ENCODE peak calls at places on chromosomes 13 and 19, in five cellular contexts. One of them, this sample, is unnamed.

GRCh38 chr13:34942732-34943674 is 933 bp downstream of the NBEA start:
- DNase-seq in neuronal stem cell: peak; percentile 52
- DNase-seq in hepatocyte: peak; percentile 34
- DNase-seq in uterus: peak; percentile 18
- DNase-seq in tibial artery: peak; percentile 65
- DNase-seq in this sample: peak; percentile 1

GRCh38 chr19:39871362-39871761 is 25.2 kb upstream of the FBL start:
- DNase-seq in tibial artery: no peak
- DNase-seq in hepatocyte: no peak
- DNase-seq in uterus: no peak
- DNase-seq in neuronal stem cell: no peak
- DNase-seq in this sample: no peak

GRCh38 chr19:54001496-54001895 is 10.1 kb downstream of the CACNG6 start:
- DNase-seq in uterus: no peak
- DNase-seq in hepatocyte: no peak
- DNase-seq in tibial artery: no peak
- DNase-seq in neuronal stem cell: no peak
- DNase-seq in this sample: no peak

GRCh38 chr19:23774156-23774971 is 15.7 kb upstream of the ZNF681 start:
- DNase-seq in neuronal stem cell: no peak
- DNase-seq in hepatocyte: peak; percentile 23
- DNase-seq in tibial artery: no peak
- DNase-seq in uterus: no peak
- DNase-seq in this sample: no peak

GRCh38 chr19:3006075-3006767 is 22.9 kb downstream of the TLE2 start:
- DNase-seq in hepatocyte: no peak
- DNase-seq in tibial artery: no peak
- DNase-seq in neuronal stem cell: no peak
- DNase-seq in uterus: no peak
- DNase-seq in this sample: no peak

GRCh38 chr19:11381535-11382369 is 2.4 kb downstream of the EPOR start:
- DNase-seq in tibial artery: peak; percentile 83
- DNase-seq in hepatocyte: peak; percentile 77
- DNase-seq in uterus: peak; percentile 64
- DNase-seq in neuronal stem cell: peak; percentile 83
- DNase-seq in this sample: peak; percentile 91

GRCh38 chr19:58562126-58563033 is 4.0 kb upstream of the UBE2M start:
- DNase-seq in uterus: no peak
- DNase-seq in hepatocyte: peak; percentile 27
- DNase-seq in neuronal stem cell: no peak
- DNase-seq in tibial artery: peak; percentile 74
- DNase-seq in this sample: peak; percentile 51

GRCh38 chr19:47097396-47098217 is 16.0 kb downstream of the ZC3H4 start:
- DNase-seq in tibial artery: peak; percentile 92
- DNase-seq in uterus: no peak
- DNase-seq in neuronal stem cell: no peak
- DNase-seq in hepatocyte: no peak
- DNase-seq in this sample: peak; percentile 26

GRCh38 chr19:6478815-6479214 is 2.8 kb downstream of the DENND1C start:
- DNase-seq in hepatocyte: no peak
- DNase-seq in tibial artery: no peak
- DNase-seq in neuronal stem cell: no peak
- DNase-seq in uterus: no peak
- DNase-seq in this sample: no peak

GRCh38 chr13:52118595-52118994 is 10.3 kb downstream of the NEK5 start:
- DNase-seq in neuronal stem cell: no peak
- DNase-seq in tibial artery: no peak
- DNase-seq in hepatocyte: no peak
- DNase-seq in uterus: no peak
- DNase-seq in this sample: no peak

GRCh38 chr13:30026093-30026492 is 175.7 kb upstream of the UBL3 start:
- DNase-seq in tibial artery: no peak
- DNase-seq in uterus: no peak
- DNase-seq in hepatocyte: no peak
- DNase-seq in neuronal stem cell: no peak
- DNase-seq in this sample: no peak

DNA sequence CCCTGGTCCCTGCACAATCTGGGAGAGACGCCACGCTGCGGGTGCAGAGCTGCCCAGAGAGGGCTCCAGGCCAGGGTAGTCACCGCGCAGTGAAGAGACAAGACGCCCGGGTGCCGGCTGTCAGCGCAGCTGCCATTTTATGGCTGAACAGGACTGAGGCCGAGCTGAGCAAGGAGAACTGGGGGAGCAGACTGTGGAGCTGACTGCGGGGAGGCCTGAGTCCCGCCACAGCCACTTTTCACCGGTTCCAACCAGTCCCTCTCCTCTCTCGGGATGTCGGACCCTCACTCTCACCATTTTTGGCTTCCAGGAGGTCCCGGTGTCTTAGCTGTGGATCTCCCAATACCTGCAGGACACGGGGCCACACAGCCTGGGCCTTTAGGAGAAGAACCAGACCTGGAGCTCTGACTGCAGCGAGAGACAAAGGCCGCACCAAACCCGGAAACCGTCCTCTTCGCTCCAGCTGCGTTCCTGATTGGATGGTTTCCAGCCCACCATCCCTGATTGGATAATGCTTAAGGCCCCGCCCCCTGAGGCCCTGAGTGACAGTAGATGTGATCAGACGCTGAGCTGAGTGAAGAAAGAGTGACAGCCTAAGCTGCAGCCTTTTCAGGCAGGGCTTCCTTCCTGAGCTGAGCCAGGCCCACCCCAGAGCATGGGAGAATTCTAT is at the start of gene ZNF626:
- DNase-seq in neuronal stem cell: peak; percentile 98
- DNase-seq in hepatocyte: peak; percentile 98
- DNase-seq in tibial artery: peak; percentile 98
- DNase-seq in uterus: peak; percentile 96
- DNase-seq in this sample: peak; percentile 62
- H3K9me3 ChIP-seq in neuronal stem cell: peaks cover 59% of the 10 kb centered on the region
- H3K9me3 ChIP-seq in hepatocyte: peaks cover 24% of the 10 kb centered on the region
- H3K9me3 ChIP-seq in tibial artery: no peaks in the 10 kb centered on the region
- H3K9me3 ChIP-seq in uterus: no peaks in the 10 kb centered on the region
- H3K9me3 ChIP-seq in this sample: peaks cover 9% of the 10 kb centered on the region

GRCh38 chr19:57374179-57374578 is 10.8 kb downstream of the TRAPPC2B start:
- DNase-seq in neuronal stem cell: no peak
- DNase-seq in uterus: no peak
- DNase-seq in tibial artery: no peak
- DNase-seq in hepatocyte: no peak
- DNase-seq in this sample: no peak
- H3K9me3 ChIP-seq in neuronal stem cell: peaks cover 41% of the 10 kb centered on the region
- H3K9me3 ChIP-seq in uterus: peaks cover 4% of the 10 kb centered on the region
- H3K9me3 ChIP-seq in tibial artery: peaks cover 43% of the 10 kb centered on the region
- H3K9me3 ChIP-seq in hepatocyte: no peaks in the 10 kb centered on the region
- H3K9me3 ChIP-seq in this sample: peaks cover 20% of the 10 kb centered on the region

DNA sequence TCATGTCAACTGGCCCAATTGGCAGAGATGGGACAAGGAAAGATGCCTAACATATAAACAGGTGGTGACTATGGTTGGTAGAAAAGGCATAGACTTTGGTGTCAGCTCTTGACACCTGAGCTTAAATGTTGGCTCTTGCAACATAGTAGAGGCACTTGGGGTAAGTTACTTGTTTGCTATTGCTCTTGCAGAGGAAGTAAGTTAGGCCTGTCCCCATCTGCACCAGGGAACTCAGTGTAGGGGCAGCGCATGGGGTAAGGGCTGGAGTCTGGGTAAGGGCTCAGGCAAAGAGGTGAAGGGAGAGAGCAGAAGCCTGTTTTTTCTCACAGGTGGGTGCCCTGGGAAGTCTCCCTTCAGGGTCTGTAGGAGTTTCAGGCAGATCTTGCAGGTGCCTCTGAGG is 27.6 kb downstream of the ERICH6B start:
- DNase-seq in neuronal stem cell: no peak
- DNase-seq in tibial artery: no peak
- DNase-seq in uterus: no peak
- DNase-seq in hepatocyte: no peak
- DNase-seq in this sample: no peak
- H3K9me3 ChIP-seq in neuronal stem cell: no peaks in the 10 kb centered on the region
- H3K9me3 ChIP-seq in tibial artery: no peaks in the 10 kb centered on the region
- H3K9me3 ChIP-seq in uterus: no peaks in the 10 kb centered on the region
- H3K9me3 ChIP-seq in hepatocyte: no peaks in the 10 kb centered on the region
- H3K9me3 ChIP-seq in this sample: no peaks in the 10 kb centered on the region

GRCh38 chr19:21907516-21907915 is 71.5 kb upstream of the ZNF43 start:
- DNase-seq in hepatocyte: no peak
- DNase-seq in tibial artery: no peak
- DNase-seq in uterus: no peak
- DNase-seq in neuronal stem cell: no peak
- DNase-seq in this sample: no peak
- H3K9me3 ChIP-seq in hepatocyte: no peaks in the 10 kb centered on the region
- H3K9me3 ChIP-seq in tibial artery: no peaks in the 10 kb centered on the region
- H3K9me3 ChIP-seq in uterus: no peaks in the 10 kb centered on the region
- H3K9me3 ChIP-seq in neuronal stem cell: no peaks in the 10 kb centered on the region
- H3K9me3 ChIP-seq in this sample: peaks cover 35% of the 10 kb centered on the region